ENCODE peak calls at places on chromosomes 2 and 18, in five cellular contexts. One of them, this sample, is unnamed.

GRCh38 chr2:610465-610864 is 66.7 kb downstream of the TMEM18 start:
- DNase-seq in CD8-positive, alpha-beta T cell: peak
- DNase-seq in lung: no peak
- DNase-seq in GM23338: no peak
- DNase-seq in body of pancreas: no peak
- DNase-seq in this sample: no peak

GRCh38 chr2:200534572-200534971 is 8.6 kb downstream of the SGO2 start:
- DNase-seq in CD8-positive, alpha-beta T cell: no peak
- DNase-seq in lung: no peak
- DNase-seq in GM23338: no peak
- DNase-seq in body of pancreas: no peak
- DNase-seq in this sample: no peak

GRCh38 chr2:238061310-238062202 is 755 bp downstream of the SCLY start:
- DNase-seq in CD8-positive, alpha-beta T cell: no peak
- DNase-seq in lung: no peak
- DNase-seq in GM23338: peak
- DNase-seq in body of pancreas: peak
- DNase-seq in this sample: peak

GRCh38 chr2:152491139-152491472 is 156.1 kb downstream of the FMNL2 start:
- DNase-seq in CD8-positive, alpha-beta T cell: no peak
- DNase-seq in lung: no peak
- DNase-seq in GM23338: no peak
- DNase-seq in body of pancreas: no peak
- DNase-seq in this sample: no peak

GRCh38 chr18:35460719-35461118 is 37.0 kb downstream of the INO80C start:
- DNase-seq in CD8-positive, alpha-beta T cell: no peak
- DNase-seq in lung: no peak
- DNase-seq in GM23338: no peak
- DNase-seq in body of pancreas: no peak
- DNase-seq in this sample: no peak

GRCh38 chr2:164260506-164260905 is 360.8 kb downstream of the GRB14 start:
- DNase-seq in CD8-positive, alpha-beta T cell: no peak
- DNase-seq in lung: no peak
- DNase-seq in GM23338: no peak
- DNase-seq in body of pancreas: no peak
- DNase-seq in this sample: no peak

GRCh38 chr2:26034597-26035067 is 748 bp downstream of the RAB10 start:
- DNase-seq in CD8-positive, alpha-beta T cell: no peak
- DNase-seq in lung: no peak
- DNase-seq in GM23338: peak
- DNase-seq in body of pancreas: no peak
- DNase-seq in this sample: peak

GRCh38 chr2:52220393-52220792 is 1188.5 kb upstream of the NRXN1 start:
- DNase-seq in CD8-positive, alpha-beta T cell: no peak
- DNase-seq in lung: peak
- DNase-seq in GM23338: no peak
- DNase-seq in body of pancreas: peak
- DNase-seq in this sample: no peak

GRCh38 chr2:69131983-69132675 is 119.2 kb downstream of the ANTXR1 start:
- DNase-seq in CD8-positive, alpha-beta T cell: no peak
- DNase-seq in lung: no peak
- DNase-seq in GM23338: no peak
- DNase-seq in body of pancreas: no peak
- DNase-seq in this sample: no peak

GRCh38 chr2:102558463-102558862 is 60.9 kb upstream of the SLC9A2 start:
- DNase-seq in CD8-positive, alpha-beta T cell: no peak
- DNase-seq in lung: no peak
- DNase-seq in GM23338: no peak
- DNase-seq in body of pancreas: no peak
- DNase-seq in this sample: no peak

GRCh38 chr18:72325307-72325706 is 218.8 kb downstream of the CBLN2 start:
- DNase-seq in CD8-positive, alpha-beta T cell: no peak
- DNase-seq in lung: no peak
- DNase-seq in GM23338: no peak
- DNase-seq in body of pancreas: no peak
- DNase-seq in this sample: no peak

DNA sequence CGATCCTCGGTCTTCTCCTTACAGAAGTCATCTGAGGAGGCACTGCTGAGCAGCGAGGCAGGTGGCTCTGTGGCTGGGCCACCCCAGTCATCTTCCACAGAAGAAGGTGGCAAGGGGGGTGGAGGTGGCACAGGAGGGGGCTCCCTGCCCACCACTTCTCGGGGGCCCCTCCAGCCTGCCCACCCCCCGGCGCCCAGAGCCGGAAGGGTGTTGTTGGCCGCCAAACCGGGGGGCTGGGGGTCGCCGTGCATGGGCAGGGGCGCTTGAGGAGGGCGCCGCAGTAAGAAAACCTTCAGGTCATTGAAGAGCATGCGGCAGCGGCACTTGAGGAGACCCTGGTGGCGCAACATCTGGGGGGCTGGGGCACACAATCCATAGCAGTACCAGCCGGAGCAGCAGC is 2.5 kb downstream of the MARCHF4 start:
- DNase-seq in CD8-positive, alpha-beta T cell: no peak
- DNase-seq in lung: no peak
- DNase-seq in GM23338: no peak
- DNase-seq in body of pancreas: no peak
- DNase-seq in this sample: no peak
- H3K4me3 ChIP-seq in CD8-positive, alpha-beta T cell: no peak
- H3K4me3 ChIP-seq in lung: no peak
- H3K4me3 ChIP-seq in GM23338: peak
- H3K4me3 ChIP-seq in body of pancreas: no peak
- H3K4me3 ChIP-seq in this sample: no peak

GRCh38 chr2:15126373-15126772 is 434.8 kb downstream of the NBAS start:
- DNase-seq in CD8-positive, alpha-beta T cell: no peak
- DNase-seq in lung: no peak
- DNase-seq in GM23338: no peak
- DNase-seq in body of pancreas: no peak
- DNase-seq in this sample: no peak

GRCh38 chr2:15122915-15123314 is 438.2 kb downstream of the NBAS start:
- DNase-seq in CD8-positive, alpha-beta T cell: no peak
- DNase-seq in lung: no peak
- DNase-seq in GM23338: no peak
- DNase-seq in body of pancreas: no peak
- DNase-seq in this sample: no peak

GRCh38 chr2:15128846-15129245 is 432.3 kb downstream of the NBAS start:
- DNase-seq in CD8-positive, alpha-beta T cell: no peak
- DNase-seq in lung: no peak
- DNase-seq in GM23338: no peak
- DNase-seq in body of pancreas: no peak
- DNase-seq in this sample: no peak

GRCh38 chr2:15127876-15128275 is 433.3 kb downstream of the NBAS start:
- DNase-seq in CD8-positive, alpha-beta T cell: no peak
- DNase-seq in lung: no peak
- DNase-seq in GM23338: no peak
- DNase-seq in body of pancreas: no peak
- DNase-seq in this sample: no peak

DNA sequence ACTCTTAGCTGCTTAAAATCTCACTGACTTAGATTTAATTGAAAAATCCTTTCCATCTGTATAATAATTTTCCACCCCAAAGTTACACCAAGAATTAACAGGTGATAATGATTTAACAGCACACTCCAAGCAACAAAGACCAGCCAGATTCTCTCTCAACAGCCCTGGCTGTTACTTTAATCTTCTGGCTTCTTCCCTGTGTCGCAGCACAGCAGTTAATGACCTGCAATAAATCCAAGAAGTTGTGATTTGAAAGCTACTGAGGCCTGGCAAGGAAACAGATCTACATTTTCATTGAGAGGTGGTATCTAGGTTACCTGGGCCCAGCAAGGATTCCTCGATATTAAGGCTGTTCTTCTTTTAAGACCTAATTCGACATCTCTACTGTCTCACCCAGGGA is 433.9 kb downstream of the NBAS start:
- DNase-seq in CD8-positive, alpha-beta T cell: no peak
- DNase-seq in lung: no peak
- DNase-seq in GM23338: no peak
- DNase-seq in body of pancreas: no peak
- DNase-seq in this sample: no peak
- TF ChIP-seq CTCF in CD8-positive, alpha-beta T cell: no peak
- TF ChIP-seq CTCF in lung: no peak
- TF ChIP-seq CTCF in GM23338: no peak
- TF ChIP-seq CTCF in body of pancreas: no peak
- TF ChIP-seq CTCF in this sample: no peak

DNA sequence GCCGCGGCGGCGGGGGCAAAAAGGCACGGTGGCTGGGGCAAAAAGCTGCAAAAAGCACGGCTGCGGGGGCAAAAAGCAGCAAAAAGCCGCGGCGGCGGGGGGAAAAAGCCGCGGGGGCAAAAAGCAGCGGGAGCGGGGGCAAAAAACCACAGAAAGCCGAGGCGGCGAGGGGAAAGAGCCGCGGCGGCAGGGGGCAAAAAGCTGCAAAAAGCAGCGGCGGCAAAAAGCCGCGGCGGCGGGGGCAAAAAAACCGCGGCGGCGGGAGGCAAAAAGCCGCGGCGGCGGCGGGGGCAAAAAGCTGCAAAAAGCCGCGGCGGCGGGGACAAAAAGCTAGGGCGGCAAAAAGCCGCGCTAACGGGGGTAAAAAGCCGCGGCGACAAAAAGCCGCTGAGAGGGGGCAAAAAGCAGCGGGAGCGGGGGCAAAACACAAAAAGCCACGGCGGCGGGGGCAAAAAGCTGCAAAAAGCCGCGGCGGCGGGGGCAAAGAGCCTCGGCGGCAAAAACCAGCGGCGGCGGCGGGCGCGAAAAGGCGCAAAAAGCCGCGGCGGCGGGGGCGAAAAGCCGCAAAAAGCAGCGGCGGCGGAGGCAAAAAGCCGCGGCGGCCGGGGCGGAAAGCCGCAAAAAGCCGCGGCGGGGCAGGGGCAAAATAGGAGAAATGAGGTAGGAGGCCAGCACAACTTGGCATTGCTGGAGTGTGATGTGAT is 123.4 kb downstream of the ANKRD30BL start:
- DNase-seq in CD8-positive, alpha-beta T cell: no peak
- DNase-seq in lung: no peak
- DNase-seq in GM23338: peak
- DNase-seq in body of pancreas: no peak
- DNase-seq in this sample: no peak
- H3K4me3 ChIP-seq in CD8-positive, alpha-beta T cell: peak
- H3K4me3 ChIP-seq in lung: peak
- H3K4me3 ChIP-seq in GM23338: peak
- H3K4me3 ChIP-seq in body of pancreas: peak
- H3K4me3 ChIP-seq in this sample: peak

DNA sequence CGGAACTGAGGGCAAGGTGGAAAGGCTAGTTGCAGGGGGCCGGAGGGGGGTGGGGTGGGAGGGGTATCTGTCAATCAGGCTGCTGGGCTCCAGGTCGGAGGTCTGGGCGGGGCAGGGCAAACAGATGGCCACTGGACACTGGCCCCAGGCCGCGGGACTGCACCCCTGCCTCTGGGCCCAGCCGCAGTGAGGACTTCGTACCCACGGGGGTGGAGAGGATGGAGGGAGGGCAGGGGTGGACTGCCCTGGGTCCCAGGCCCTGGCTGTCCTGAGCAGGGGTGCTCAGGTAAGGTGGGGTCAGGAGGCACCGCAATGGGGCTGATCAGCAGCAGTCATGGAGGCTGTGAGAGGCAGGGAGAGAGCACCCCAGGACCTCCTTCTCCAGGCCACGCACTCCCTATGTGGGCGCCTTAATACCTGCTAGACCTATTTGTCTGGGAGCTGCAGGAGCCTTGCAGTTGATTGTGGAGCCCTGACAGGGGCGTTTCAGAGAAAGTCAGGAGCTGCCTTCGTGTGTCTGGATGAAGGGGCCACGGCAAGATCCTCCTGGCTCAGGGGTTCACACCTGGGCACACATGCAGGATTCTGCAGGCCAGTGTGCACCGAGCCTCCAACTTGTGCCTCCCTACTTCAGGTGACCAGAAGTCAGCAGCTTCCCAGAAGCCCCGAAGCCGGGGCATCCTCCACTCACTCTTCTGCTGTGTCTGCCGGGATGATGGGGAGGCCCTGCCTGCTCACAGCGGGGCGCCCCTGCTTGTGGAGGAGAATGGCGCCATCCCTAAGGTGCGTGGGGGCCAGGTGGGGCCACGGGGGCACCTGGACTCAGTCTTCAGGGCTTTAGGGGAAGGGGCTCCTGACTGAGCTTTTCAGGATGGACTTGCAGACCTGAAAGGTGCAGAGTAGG is 1.5 kb downstream of the CTDSP1 start:
- DNase-seq in CD8-positive, alpha-beta T cell: peak
- DNase-seq in lung: peak
- DNase-seq in GM23338: no peak
- DNase-seq in body of pancreas: peak
- DNase-seq in this sample: peak
- TF ChIP-seq CTCF in CD8-positive, alpha-beta T cell: no peak
- TF ChIP-seq CTCF in lung: no peak
- TF ChIP-seq CTCF in GM23338: no peak
- TF ChIP-seq CTCF in body of pancreas: no peak
- TF ChIP-seq CTCF in this sample: no peak